ENCODE peak calls at places on chromosomes 13 and 19, in four cellular contexts. One of them, this sample, is unnamed.
A peak's percentile ranks its signal among the peaks of the same experiment; 100 is the strongest.

GRCh38 chr19:15101479-15102082 is 5.6 kb upstream of the SYDE1 start:
- DNase-seq in fibroblast of villous mesenchyme: peak; percentile 52
- DNase-seq in GDM1: no peak
- DNase-seq in HuH-7.5: peak; percentile 48
- DNase-seq in this sample: no peak

GRCh38 chr19:54074851-54075250 is 6.3 kb downstream of the TARM1 start:
- DNase-seq in fibroblast of villous mesenchyme: no peak
- DNase-seq in GDM1: no peak
- DNase-seq in HuH-7.5: no peak
- DNase-seq in this sample: no peak

GRCh38 chr13:80082396-80083096 is 258.4 kb downstream of the SPRY2 start:
- DNase-seq in fibroblast of villous mesenchyme: peak; percentile 14
- DNase-seq in GDM1: no peak
- DNase-seq in HuH-7.5: no peak
- DNase-seq in this sample: no peak

GRCh38 chr13:56201834-56202233 is 938.9 kb upstream of the PRR20A start:
- DNase-seq in fibroblast of villous mesenchyme: no peak
- DNase-seq in GDM1: no peak
- DNase-seq in HuH-7.5: no peak
- DNase-seq in this sample: no peak

GRCh38 chr19:7191946-7192691 is 102.1 kb downstream of the INSR start:
- DNase-seq in fibroblast of villous mesenchyme: peak; percentile 23
- DNase-seq in GDM1: no peak
- DNase-seq in HuH-7.5: no peak
- DNase-seq in this sample: no peak

GRCh38 chr19:33686687-33687541 is 65.2 kb downstream of the CHST8 start:
- DNase-seq in fibroblast of villous mesenchyme: no peak
- DNase-seq in GDM1: no peak
- DNase-seq in HuH-7.5: no peak
- DNase-seq in this sample: no peak

GRCh38 chr19:30160426-30160825 is 211.8 kb upstream of the ZNF536 start:
- DNase-seq in fibroblast of villous mesenchyme: no peak
- DNase-seq in GDM1: no peak
- DNase-seq in HuH-7.5: no peak
- DNase-seq in this sample: no peak

GRCh38 chr19:17292301-17293074 is 10.7 kb downstream of the ABHD8 start:
- DNase-seq in fibroblast of villous mesenchyme: peak; percentile 89
- DNase-seq in GDM1: peak; percentile 66
- DNase-seq in HuH-7.5: peak; percentile 92
- DNase-seq in this sample: peak; percentile 96

GRCh38 chr13:35699181-35699580 is 222.7 kb upstream of the MAB21L1 start:
- DNase-seq in fibroblast of villous mesenchyme: no peak
- DNase-seq in GDM1: no peak
- DNase-seq in HuH-7.5: no peak
- DNase-seq in this sample: no peak

This sample was measured in 8988T.